ENCODE peak calls at places on chromosome 4, in six cellular contexts. I, X, M, V, W and H are unnamed samples.

GRCh38 chr4:158020734-158021346 is 152.0 kb downstream of the GASK1B start:
- DNase-seq in X (no peak), V (no peak), I (peak; percentile 80), M (no peak), W (no peak), H (no peak)

GRCh38 chr4:118823471-118823870 is 12.5 kb downstream of the SEC24D start:
- DNase-seq in W (no peak), X (no peak), V (no peak), M (no peak), I (no peak), H (no peak)

GRCh38 chr4:144494280-144494679 is 151.7 kb upstream of the HHIP start:
- DNase-seq in W (no peak), X (no peak), I (no peak), M (no peak), V (no peak), H (no peak)

GRCh38 chr4:105845559-105845958 is 49.7 kb upstream of the NPNT start:
- DNase-seq in M (no peak), W (no peak), X (no peak), I (no peak), V (no peak), H (no peak)

GRCh38 chr4:182082910-182083309 is 160.3 kb upstream of the TENM3 start:
- DNase-seq in M (no peak), W (no peak), X (no peak), V (no peak), I (no peak), H (no peak)

GRCh38 chr4:10366628-10367027 is 90.6 kb downstream of the ZNF518B start:
- DNase-seq in X (no peak), M (no peak), V (no peak), I (no peak), W (no peak), H (no peak)

GRCh38 chr4:67712650-67713530 is 11.9 kb upstream of the UBA6 start:
- DNase-seq in M (no peak), V (no peak), X (no peak), W (no peak), I (no peak), H (no peak)

GRCh38 chr4:14176613-14177012 is 549.1 kb upstream of the BOD1L1 start:
- DNase-seq in W (no peak), M (no peak), V (no peak), X (no peak), I (no peak), H (no peak)

GRCh38 chr4:140739971-140740370 is 16.2 kb downstream of the TBC1D9 start:
- DNase-seq in V (no peak), X (no peak), M (no peak), W (no peak), I (no peak), H (no peak)

GRCh38 chr4:88742561-88742960 is 44.9 kb upstream of the NAP1L5 start:
- DNase-seq in W (no peak), I (no peak), M (no peak), X (no peak), V (no peak), H (no peak)

GRCh38 chr4:122797405-122798094 is 29.1 kb upstream of the FGF2 start:
- DNase-seq in V (no peak), X (no peak), W (no peak), I (no peak), M (no peak), H (no peak)

GRCh38 chr4:128859887-128860774 is 50.6 kb downstream of the JADE1 start:
- DNase-seq in X (no peak), V (no peak), I (peak; percentile 87), M (no peak), W (no peak), H (no peak)

GRCh38 chr4:101989551-101989950 is 199.0 kb downstream of the BANK1 start:
- DNase-seq in V (no peak), I (no peak), W (no peak), M (no peak), X (no peak), H (no peak)

GRCh38 chr4:112109455-112110425 is 35.5 kb upstream of the FAM241A start:
- DNase-seq in X (no peak), V (no peak), I (no peak), M (peak; percentile 17), W (no peak), H (no peak)

GRCh38 chr4:2786152-2786671 is 6.7 kb upstream of the SH3BP2 start:
- DNase-seq in V (peak; percentile 83), I (no peak), X (peak; percentile 75), M (peak; percentile 73), W (peak; percentile 73), H (no peak)